ENCODE peak calls at places on chromosomes 6 and 20, in four cellular contexts. E is osteocyte, U is GM12864, W is pancreas. N is an unnamed sample.
A peak's percentile ranks its signal among the peaks of the same experiment; 100 is the strongest.

GRCh38 chr6:122491915-122492537 is 20.4 kb upstream of the SERINC1 start:
- DNase-seq in E (no peak), U (no peak), W (peak; percentile 65), N (peak; percentile 60)

GRCh38 chr6:113731528-113731927 is 125.6 kb upstream of the MARCKS start:
- DNase-seq in E (no peak), U (no peak), W (no peak), N (no peak)

GRCh38 chr6:100209323-100210137 is 215.5 kb upstream of the MCHR2 start:
- DNase-seq in E (no peak), U (no peak), W (no peak), N (no peak)

GRCh38 chr6:79158856-79159516 is 75.5 kb downstream of the HMGN3 start:
- DNase-seq in E (no peak), U (no peak), W (no peak), N (no peak)

GRCh38 chr20:46182801-46183200 is 64.7 kb downstream of the CD40 start:
- DNase-seq in E (no peak), U (no peak), W (no peak), N (no peak)

GRCh38 chr6:151176941-151177760 is 62.6 kb upstream of the AKAP12 start:
- DNase-seq in E (no peak), U (no peak), W (no peak), N (no peak)

GRCh38 chr20:36644032-36644712 is 1.8 kb downstream of the SLA2 start:
- DNase-seq in E (no peak), U (no peak), W (no peak), N (no peak)

GRCh38 chr6:3921663-3922062 is 72.5 kb downstream of the FAM50B start:
- DNase-seq in E (no peak), U (no peak), W (no peak), N (no peak)

GRCh38 chr6:169864148-169865030 is 113.0 kb downstream of the ERMARD start:
- DNase-seq in E (peak; percentile 79), U (no peak), W (peak; percentile 59), N (no peak)

GRCh38 chr6:73854998-73855718 is 159.2 kb downstream of the CD109 start:
- DNase-seq in E (no peak), U (peak; percentile 7), W (no peak), N (peak; percentile 44)

GRCh38 chr6:125858427-125859320 is 67.9 kb downstream of the NCOA7 start:
- DNase-seq in E (no peak), U (peak; percentile 8), W (peak; percentile 33), N (peak; percentile 45)

GRCh38 chr20:37823276-37823980 is 79.5 kb upstream of the VSTM2L start:
- DNase-seq in E (no peak), U (no peak), W (no peak), N (no peak)

GRCh38 chr6:11152581-11152980 is 41.1 kb upstream of the ERVFRD-1 start:
- DNase-seq in E (no peak), U (no peak), W (no peak), N (no peak)

GRCh38 chr6:6942826-6943225 is 164.9 kb upstream of the RREB1 start:
- DNase-seq in E (no peak), U (peak; percentile 21), W (no peak), N (peak; percentile 48)

GRCh38 chr6:54847799-54848597 is 1.4 kb downstream of the FAM83B start:
- DNase-seq in E (no peak), U (no peak), W (no peak), N (no peak)

GRCh38 chr6:126909493-126909892 is 209.0 kb upstream of the RSPO3 start:
- DNase-seq in E (no peak), U (no peak), W (no peak), N (no peak)

GRCh38 chr6:111723412-111723970 is 117.8 kb upstream of the TRAF3IP2 start:
- DNase-seq in E (no peak), U (no peak), W (no peak), N (no peak)

GRCh38 chr6:106844930-106845329 is 129.6 kb downstream of the CD24 start:
- DNase-seq in E (no peak), U (peak; percentile 40), W (no peak), N (peak; percentile 67)

GRCh38 chr6:144921206-144921975 is 636.3 kb downstream of the UTRN start:
- DNase-seq in E (no peak), U (no peak), W (peak; percentile 26), N (no peak)

GRCh38 chr6:89385156-89385667 is 26.9 kb downstream of the RRAGD start:
- DNase-seq in E (no peak), U (no peak), W (no peak), N (no peak)

GRCh38 chr6:40722553-40723258 is 135.5 kb upstream of the LRFN2 start:
- DNase-seq in E (no peak), U (no peak), W (no peak), N (no peak)

GRCh38 chr6:75431379-75431778 is 62.2 kb downstream of the FILIP1 start:
- DNase-seq in E (no peak), U (no peak), W (no peak), N (no peak)

GRCh38 chr6:129114992-129115391 is 232.1 kb downstream of the LAMA2 start:
- DNase-seq in E (no peak), U (no peak), W (no peak), N (no peak)

GRCh38 chr6:56819604-56820003 is 135.3 kb upstream of the BEND6 start:
- DNase-seq in E (no peak), U (no peak), W (no peak), N (no peak)

GRCh38 chr6:168315626-168316025 is 4.0 kb downstream of the DACT2 start:
- DNase-seq in E (peak; percentile 27), U (no peak), W (no peak), N (no peak)

GRCh38 chr6:144033816-144034540 is 25.9 kb upstream of the PLAGL1 start:
- DNase-seq in E (no peak), U (no peak), W (no peak), N (no peak)

GRCh38 chr6:103154779-103155572 is 1704.7 kb downstream of the HACE1 start:
- DNase-seq in E (no peak), U (no peak), W (no peak), N (no peak)

GRCh38 chr6:118895241-118895561 is 1.2 kb downstream of the ASF1A start:
- DNase-seq in E (no peak), U (no peak), W (no peak), N (no peak)

DNA sequence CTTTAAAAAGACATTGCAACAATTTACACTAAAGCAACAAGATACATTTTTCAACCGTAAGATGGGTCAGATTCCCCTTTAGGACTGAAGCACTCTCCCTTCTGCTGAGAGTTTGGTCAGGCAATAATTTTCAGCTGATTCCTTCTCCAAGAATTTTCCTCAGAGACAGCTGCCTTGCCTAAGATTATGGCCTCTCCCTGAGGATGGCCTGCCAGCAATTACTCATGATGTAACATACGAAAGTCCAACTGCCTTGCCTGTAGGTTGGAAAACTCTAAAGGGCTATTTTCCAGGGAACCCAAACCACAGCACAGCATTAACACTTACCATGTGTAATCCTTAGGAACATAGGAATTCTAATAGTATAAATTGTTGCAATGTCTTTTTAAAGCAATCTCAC is 229.1 kb upstream of the FLRT3 start:
- DNase-seq in E (no peak), U (no peak), W (no peak), N (no peak)
- TF ChIP-seq CTCF in E (no peak), U (no peak), W (no peak), N (no peak)

GRCh38 chr6:146381486-146381885 is 162.1 kb upstream of the RAB32 start:
- DNase-seq in E (no peak), U (no peak), W (no peak), N (no peak)
- TF ChIP-seq CTCF in E (peak; percentile 26), U (no peak), W (no peak), N (no peak)

GRCh38 chr6:31730631-31731086 is 1.6 kb upstream of the DDAH2 start:
- DNase-seq in E (no peak), U (no peak), W (no peak), N (no peak)

GRCh38 chr6:31729979-31730630 is 1.0 kb upstream of the DDAH2 start:
- DNase-seq in E (peak; percentile 96), U (no peak), W (peak; percentile 82), N (peak; percentile 83)

GRCh38 chr6:31729515-31729978 is 448 bp upstream of the DDAH2 start:
- DNase-seq in E (peak; percentile 94), U (no peak), W (peak; percentile 86), N (peak; percentile 79)

GRCh38 chr6:31727717-31728671 is 1.1 kb downstream of the DDAH2 start:
- DNase-seq in E (no peak), U (peak; percentile 70), W (peak; percentile 58), N (no peak)

DNA sequence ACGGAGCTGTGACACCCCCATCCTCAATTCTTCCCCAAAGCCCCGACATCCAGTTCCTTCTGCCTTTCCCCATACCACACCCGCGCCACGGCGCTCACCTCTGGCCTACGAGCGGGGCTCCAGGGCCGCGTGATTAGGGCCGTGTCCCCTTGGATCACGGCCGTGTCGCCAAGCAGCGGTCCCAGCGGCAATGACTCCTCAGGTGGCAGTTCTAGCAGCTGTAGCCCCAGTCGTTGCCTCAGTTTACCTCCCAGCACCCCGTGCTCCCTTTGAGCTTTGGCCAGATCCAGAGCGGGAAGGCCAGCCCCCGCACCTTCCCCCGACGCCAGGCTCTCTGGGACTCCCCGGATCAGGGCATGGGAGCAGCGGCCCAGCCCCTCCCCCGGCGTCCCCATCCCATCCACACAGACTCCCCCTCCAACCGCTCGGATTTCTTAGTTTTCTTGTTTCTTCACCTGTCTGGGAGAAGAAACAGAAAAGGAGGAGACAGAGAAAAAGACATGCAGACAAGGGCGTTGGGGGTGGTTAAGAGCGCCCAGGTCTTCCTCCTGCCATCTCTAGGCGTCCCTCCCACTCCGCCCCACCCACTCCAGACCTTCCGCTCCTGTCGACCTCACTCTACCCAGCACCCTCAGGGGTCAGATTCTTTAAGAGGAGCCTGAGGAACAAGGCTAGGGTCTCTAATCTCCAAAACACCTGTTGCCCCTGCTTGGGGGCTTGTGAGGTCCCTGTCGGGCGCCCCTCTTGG is at the start of gene DDAH2:
- DNase-seq in E (no peak), U (no peak), W (peak; percentile 49), N (no peak)
- TF ChIP-seq CTCF in E (no peak), U (peak; percentile 82), W (no peak), N (no peak)

GRCh38 chr20:15916623-15917022 is 656.6 kb downstream of the KIF16B start:
- DNase-seq in E (no peak), U (no peak), W (no peak), N (no peak)

GRCh38 chr20:15911557-15911956 is 661.7 kb downstream of the KIF16B start:
- DNase-seq in E (no peak), U (no peak), W (no peak), N (no peak)

GRCh38 chr20:15917333-15917732 is 655.9 kb downstream of the KIF16B start:
- DNase-seq in E (no peak), U (no peak), W (no peak), N (no peak)

GRCh38 chr20:15909995-15910394 is 663.3 kb downstream of the KIF16B start:
- DNase-seq in E (no peak), U (no peak), W (no peak), N (no peak)

GRCh38 chr20:15913661-15914060 is 659.6 kb downstream of the KIF16B start:
- DNase-seq in E (no peak), U (no peak), W (no peak), N (no peak)
- TF ChIP-seq CTCF in E (no peak), U (no peak), W (no peak), N (no peak)